ENCODE peak calls at places on chromosomes 6 and 20, in seven cellular contexts. U is HCT116; H is Peyer's patch; D is transverse colon; M is CD4-positive, CD25-positive, alpha-beta regulatory T cell; I is SJSA1; Z is ascending aorta. Y is an unnamed sample. For H3K4me1, the result is how much of the 10 kb centered on the place peaks cover.

GRCh38 chr6:34305982-34306702 is 57.3 kb upstream of the SMIM29 start:
- DNase-seq in Z (no peak), M (no peak), U (no peak), D (no peak), H (no peak), I (no peak), Y (no peak)

GRCh38 chr6:28371706-28372451 is 22.1 kb downstream of the ZKSCAN3 start:
- DNase-seq in I (no peak), D (no peak), M (no peak), U (no peak), Z (no peak), H (no peak), Y (no peak)

GRCh38 chr20:13271977-13272975 is 51.2 kb downstream of the ISM1 start:
- DNase-seq in D (no peak), H (no peak), I (no peak), M (no peak), Z (no peak), U (no peak), Y (no peak)

GRCh38 chr6:21595951-21596378 is 2.4 kb downstream of the SOX4 start:
- DNase-seq in I (no peak), H (peak), U (no peak), M (no peak), D (peak), Z (no peak), Y (peak)

GRCh38 chr20:407953-408842 is at the start of gene RBCK1:
- DNase-seq in U (peak), Z (peak), D (peak), M (peak), I (peak), H (peak), Y (peak)

GRCh38 chr6:77466055-77467028 is 3.1 kb upstream of the HTR1B start:
- DNase-seq in D (peak), I (no peak), U (no peak), H (no peak), Z (no peak), M (no peak), Y (no peak)

GRCh38 chr6:41097467-41098090 is 24.8 kb downstream of the NFYA start:
- DNase-seq in M (no peak), H (no peak), Z (no peak), D (no peak), I (peak), U (no peak), Y (no peak)

GRCh38 chr6:158595223-158595622 is 35.3 kb downstream of the TMEM181 start:
- DNase-seq in Z (no peak), M (no peak), D (no peak), U (no peak), I (no peak), H (no peak), Y (peak)

GRCh38 chr6:37673436-37673835 is 24.2 kb downstream of the MDGA1 start:
- DNase-seq in U (no peak), I (no peak), H (no peak), D (no peak), M (no peak), Z (no peak), Y (no peak)

GRCh38 chr6:68054776-68055175 is 580.3 kb upstream of the ADGRB3 start:
- DNase-seq in U (no peak), I (no peak), Z (no peak), D (no peak), H (no peak), M (no peak), Y (no peak)

GRCh38 chr20:11459090-11459877 is 458.4 kb upstream of the BTBD3 start:
- DNase-seq in I (peak), Z (no peak), U (no peak), M (no peak), D (no peak), H (no peak), Y (no peak)

GRCh38 chr6:21245488-21245887 is 348.1 kb upstream of the SOX4 start:
- DNase-seq in U (no peak), H (no peak), I (no peak), M (no peak), D (no peak), Z (no peak), Y (no peak)

GRCh38 chr6:18395177-18395850 is 8.2 kb downstream of the RNF144B start:
- DNase-seq in D (no peak), I (no peak), U (no peak), Z (no peak), H (no peak), M (no peak), Y (no peak)

GRCh38 chr6:18389479-18389878 is 2.3 kb downstream of the RNF144B start:
- DNase-seq in M (no peak), H (no peak), U (no peak), I (no peak), Z (no peak), D (no peak), Y (no peak)

GRCh38 chr6:18391018-18391417 is 3.9 kb downstream of the RNF144B start:
- DNase-seq in I (no peak), Z (no peak), H (no peak), M (no peak), U (no peak), D (no peak), Y (no peak)

GRCh38 chr6:18390476-18390875 is 3.3 kb downstream of the RNF144B start:
- DNase-seq in I (peak), H (no peak), D (no peak), M (no peak), Z (no peak), U (no peak), Y (no peak)

GRCh38 chr6:18392346-18392877 is 5.3 kb downstream of the RNF144B start:
- DNase-seq in M (no peak), D (no peak), I (no peak), U (no peak), Z (no peak), H (no peak), Y (no peak)
- H3K4me1 ChIP-seq in M (under half), D (under half), I (half or more), U (under half), Z (under half), H (under half), Y (under half)

GRCh38 chr6:125985522-125985921 is 818 bp upstream of the TRMT11 start:
- DNase-seq in M (no peak), D (no peak), H (no peak), U (no peak), Z (no peak), I (no peak), Y (no peak)

GRCh38 chr6:125988280-125988679 is 1.9 kb downstream of the TRMT11 start:
- DNase-seq in U (no peak), I (no peak), H (no peak), Z (no peak), D (no peak), M (no peak), Y (no peak)

GRCh38 chr6:125986956-125987617 is 747 bp downstream of the TRMT11 start:
- DNase-seq in I (no peak), M (no peak), U (peak), H (no peak), Z (no peak), D (no peak), Y (no peak)

GRCh38 chr6:125985967-125986294 is 409 bp upstream of the TRMT11 start:
- DNase-seq in I (no peak), U (no peak), Z (no peak), D (no peak), H (no peak), M (no peak), Y (no peak)

DNA sequence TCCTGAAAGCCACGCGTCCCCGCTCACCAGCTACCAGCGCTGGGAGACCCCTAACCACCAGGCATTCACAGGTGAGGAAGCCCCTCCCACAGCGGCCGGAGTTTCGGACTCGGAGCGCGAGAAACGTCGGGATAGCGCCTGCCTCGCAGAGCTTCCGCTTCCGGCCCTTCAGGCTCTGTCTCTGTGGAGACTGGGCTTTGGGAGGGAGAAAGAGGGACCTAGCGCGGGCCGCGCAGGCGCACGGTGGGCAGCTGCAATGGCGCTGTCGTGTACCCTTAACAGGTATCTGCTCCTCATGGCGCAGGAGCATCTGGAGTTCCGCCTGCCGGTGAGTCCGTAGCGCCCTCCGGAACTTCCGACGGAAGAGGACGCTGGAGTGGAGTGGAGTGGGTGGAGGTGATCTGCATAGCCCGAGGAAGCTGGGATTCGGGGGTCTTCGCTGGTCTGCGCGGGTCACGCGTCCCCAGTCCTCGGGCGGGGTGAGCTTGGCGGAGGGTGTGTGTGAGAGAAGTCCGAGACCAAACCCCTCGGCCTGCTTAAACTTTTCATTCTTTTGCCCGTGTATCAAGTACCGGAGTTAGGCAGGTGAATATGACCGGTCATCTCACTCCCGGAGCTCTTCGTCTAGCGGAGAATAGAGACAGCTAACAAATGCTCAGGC is at the start of gene TRMT11:
- DNase-seq in I (peak), D (peak), M (peak), H (peak), Z (peak), U (peak), Y (peak)
- H3K4me1 ChIP-seq in I (under half), D (under half), M (under half), H (under half), Z (under half), U (under half), Y (under half)

GRCh38 chr6:108174371-108175175 is 8.8 kb downstream of the NR2E1 start:
- DNase-seq in Z (no peak), H (no peak), D (no peak), M (no peak), I (no peak), U (no peak), Y (no peak)
- H3K4me1 ChIP-seq in Z (under half), H (under half), D (under half), M (under half), I (under half), U (under half), Y (under half)

GRCh38 chr6:166410426-166410935 is 27.7 kb upstream of the MPC1 start:
- DNase-seq in D (no peak), M (no peak), H (no peak), I (no peak), U (no peak), Z (no peak), Y (no peak)

GRCh38 chr6:166411271-166411670 is 28.5 kb upstream of the MPC1 start:
- DNase-seq in I (no peak), U (no peak), H (no peak), M (no peak), Z (no peak), D (no peak), Y (no peak)

GRCh38 chr6:166412156-166412910 is 29.6 kb upstream of the MPC1 start:
- DNase-seq in Z (no peak), H (no peak), I (no peak), D (no peak), U (no peak), M (no peak), Y (no peak)

GRCh38 chr6:166412911-166413384 is 30.2 kb upstream of the MPC1 start:
- DNase-seq in D (no peak), M (no peak), H (no peak), Z (no peak), I (no peak), U (no peak), Y (no peak)

GRCh38 chr6:166411721-166412151 is 29.0 kb upstream of the MPC1 start:
- DNase-seq in I (no peak), H (no peak), U (no peak), Z (no peak), D (no peak), M (no peak), Y (peak)
- H3K4me1 ChIP-seq in I (under half), H (under half), U (under half), Z (under half), D (under half), M (half or more), Y (half or more)

GRCh38 chr6:24997186-24997585 is 61.4 kb upstream of the RIPOR2 start:
- DNase-seq in H (no peak), Z (no peak), U (no peak), D (no peak), M (no peak), I (no peak), Y (no peak)
- H3K4me1 ChIP-seq in H (under half), Z (under half), U (under half), D (under half), M (under half), I (under half), Y (under half)

GRCh38 chr20:63973160-63973479 is 3.4 kb upstream of the ZNF512B start:
- DNase-seq in Z (no peak), I (no peak), M (no peak), D (no peak), H (no peak), U (no peak), Y (no peak)

GRCh38 chr20:63970714-63971431 is 1.1 kb upstream of the ZNF512B start:
- DNase-seq in I (no peak), D (no peak), M (no peak), U (no peak), Z (no peak), H (no peak), Y (no peak)

GRCh38 chr20:63972312-63973159 is 2.8 kb upstream of the ZNF512B start:
- DNase-seq in M (no peak), U (no peak), D (peak), Z (no peak), H (peak), I (no peak), Y (no peak)

GRCh38 chr20:63974402-63975200 is 4.8 kb downstream of the SAMD10 start:
- DNase-seq in D (no peak), M (no peak), H (peak), I (no peak), U (no peak), Z (no peak), Y (no peak)

DNA sequence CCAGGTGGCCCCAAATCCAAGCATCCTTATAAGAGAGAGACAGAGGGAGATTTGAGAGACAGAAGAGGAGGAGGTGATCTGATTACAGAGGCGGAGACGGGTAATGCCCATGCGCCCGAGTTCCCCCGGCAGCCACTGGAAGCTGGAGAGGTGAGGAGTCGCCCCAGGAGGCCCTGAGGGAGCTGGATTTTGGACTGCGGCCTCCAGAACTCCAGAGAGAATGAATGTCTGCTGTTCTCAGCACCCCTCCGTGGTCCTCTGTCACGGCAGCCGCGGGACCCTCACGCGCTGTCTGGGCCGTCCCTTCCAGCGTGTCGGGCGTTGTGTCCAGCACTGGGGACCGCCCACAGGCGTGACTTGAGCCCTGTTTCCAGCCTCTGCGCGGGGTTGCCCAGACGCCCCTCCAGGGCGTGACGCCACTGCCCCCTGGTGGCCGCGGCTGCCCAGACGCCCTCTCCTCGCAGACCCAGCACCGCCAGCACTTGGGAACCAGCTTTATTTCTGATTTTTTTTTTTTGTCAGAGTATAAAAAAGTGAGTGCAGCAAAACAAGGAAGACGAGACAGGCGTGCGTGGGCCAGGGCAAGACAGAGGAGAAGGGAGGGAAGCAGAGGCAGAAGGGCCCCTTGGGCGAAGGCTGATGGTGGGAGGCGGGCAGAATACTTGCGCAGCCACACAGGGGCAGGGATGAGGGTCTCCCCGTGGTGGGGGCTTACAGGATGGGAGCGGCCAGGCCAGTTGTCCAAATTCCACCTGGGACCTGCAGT is 4.1 kb upstream of the ZNF512B start:
- DNase-seq in D (peak), Z (no peak), I (peak), M (peak), H (peak), U (peak), Y (peak)
- H3K4me1 ChIP-seq in D (under half), Z (under half), I (under half), M (under half), H (under half), U (under half), Y (under half)

GRCh38 chr20:43957392-43957791 is 42.7 kb downstream of the TOX2 start:
- DNase-seq in D (no peak), M (no peak), I (no peak), U (no peak), Z (no peak), H (no peak), Y (no peak)

GRCh38 chr20:43954704-43955243 is 40.1 kb downstream of the TOX2 start:
- DNase-seq in M (no peak), H (no peak), Z (no peak), D (no peak), I (no peak), U (no peak), Y (no peak)

GRCh38 chr20:43953919-43954617 is 39.4 kb downstream of the TOX2 start:
- DNase-seq in M (no peak), U (no peak), D (no peak), H (peak), Z (no peak), I (no peak), Y (no peak)

GRCh38 chr20:43958626-43959025 is 44.0 kb downstream of the TOX2 start:
- DNase-seq in H (peak), Z (no peak), D (no peak), I (no peak), M (no peak), U (no peak), Y (no peak)

DNA sequence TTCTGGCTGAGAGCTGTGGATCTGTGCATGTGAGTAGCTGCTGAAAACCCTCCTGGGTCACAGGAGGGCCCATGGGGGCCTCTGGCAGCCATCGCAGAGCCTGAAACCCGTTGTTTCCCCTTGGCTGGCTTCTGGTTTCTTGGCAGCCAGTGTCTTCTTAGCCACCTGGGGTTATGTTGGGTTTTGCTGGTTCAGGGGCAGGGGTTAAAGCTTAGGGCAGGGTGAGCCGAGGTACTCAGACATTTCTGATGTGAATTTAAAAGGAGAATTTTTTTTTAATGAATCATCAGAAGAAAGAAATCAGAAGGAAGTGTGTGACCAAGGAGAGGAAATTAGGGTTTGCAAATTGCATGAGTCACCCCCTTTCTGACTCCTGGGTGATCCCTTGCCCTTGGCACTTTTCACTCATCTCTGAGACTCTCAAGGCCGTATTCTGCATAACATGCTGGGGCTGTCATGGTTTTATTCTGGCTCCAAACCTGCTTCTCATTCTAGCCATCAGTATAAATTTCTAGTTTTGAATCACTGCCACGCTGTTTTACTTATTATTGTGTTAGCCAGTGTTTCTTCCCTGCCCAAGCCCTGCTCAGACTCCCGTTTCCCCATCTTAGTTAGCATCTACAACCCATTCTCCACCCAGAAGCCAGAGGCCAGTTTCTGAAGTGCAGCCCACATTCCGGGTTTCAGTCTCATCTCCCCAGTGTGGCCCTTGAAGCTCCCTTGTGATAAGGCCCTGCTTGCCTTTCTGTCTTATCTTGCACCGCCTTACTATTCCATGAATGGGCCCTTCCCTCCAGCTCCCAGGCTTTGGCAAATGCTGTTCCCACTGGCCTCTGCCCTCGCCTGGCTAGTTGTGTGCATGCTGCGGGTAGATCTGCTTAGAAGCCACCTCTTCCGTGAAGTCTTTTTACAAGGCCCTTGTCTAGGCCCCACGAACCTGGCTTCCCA is 40.9 kb downstream of the TOX2 start:
- DNase-seq in I (peak), M (peak), H (peak), U (peak), D (no peak), Z (no peak), Y (peak)
- H3K4me1 ChIP-seq in I (half or more), M (half or more), H (under half), U (half or more), D (under half), Z (under half), Y (half or more)

GRCh38 chr6:150632785-150633465 is 33.2 kb downstream of the PLEKHG1 start:
- DNase-seq in D (no peak), H (no peak), U (no peak), I (no peak), Z (no peak), M (no peak), Y (no peak)

GRCh38 chr6:150631283-150631981 is 31.7 kb downstream of the PLEKHG1 start:
- DNase-seq in I (no peak), H (no peak), U (no peak), M (no peak), D (no peak), Z (no peak), Y (no peak)

GRCh38 chr6:150634641-150635292 is 35.1 kb downstream of the PLEKHG1 start:
- DNase-seq in M (no peak), U (no peak), H (no peak), Z (no peak), I (no peak), D (no peak), Y (no peak)

GRCh38 chr6:150631982-150632642 is 32.4 kb downstream of the PLEKHG1 start:
- DNase-seq in M (no peak), I (no peak), U (no peak), D (no peak), Z (no peak), H (no peak), Y (no peak)

DNA sequence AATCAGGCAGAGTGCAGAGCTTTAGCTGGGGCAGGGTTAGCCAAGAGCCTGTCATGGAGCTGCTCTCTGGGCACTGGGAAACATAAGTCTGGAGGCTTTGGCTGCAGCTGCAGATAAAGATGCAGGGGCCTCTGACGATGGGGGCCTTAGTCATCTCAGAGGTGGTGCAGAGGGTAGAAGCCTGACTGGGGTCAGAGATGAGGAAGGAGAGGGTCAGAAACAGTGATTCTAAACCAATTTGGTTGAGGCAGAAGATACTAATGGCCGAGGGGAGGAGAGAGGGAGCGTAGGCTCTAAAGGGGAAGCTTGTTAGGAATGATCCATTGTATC is 33.7 kb downstream of the PLEKHG1 start:
- DNase-seq in U (no peak), I (no peak), H (no peak), M (no peak), D (no peak), Z (no peak), Y (no peak)
- H3K4me1 ChIP-seq in U (under half), I (under half), H (under half), M (under half), D (under half), Z (under half), Y (under half)

Y was measured in naive thymus-derived CD4-positive, alpha-beta T cell.